ENCODE peak calls at places on chromosome 1, in ten cellular contexts. X, V, J, F, B, I, E, U, Q and R are unnamed samples.

GRCh38 chr1:117710710-117711109 is 104.9 kb downstream of the TENT5C start:
- DNase-seq in B (no peak), I (no peak), E (no peak), J (no peak), U (no peak), Q (no peak), X (no peak), V (no peak), F (no peak), R (no peak)

GRCh38 chr1:178189814-178190213 is 95.9 kb downstream of the RASAL2 start:
- DNase-seq in X (peak), J (no peak), E (no peak), Q (no peak), I (peak), U (no peak), F (no peak), B (no peak), V (no peak), R (peak)

GRCh38 chr1:18463063-18463462 is 17.7 kb upstream of the KLHDC7A start:
- DNase-seq in F (no peak), U (no peak), V (no peak), B (no peak), J (no peak), I (no peak), X (no peak), Q (no peak), E (no peak), R (no peak)

GRCh38 chr1:246067432-246068021 is 439.6 kb downstream of the SMYD3 start:
- DNase-seq in I (no peak), V (no peak), J (no peak), Q (no peak), F (no peak), E (no peak), B (no peak), X (peak), U (no peak), R (no peak)

GRCh38 chr1:31765041-31765467 is 914 bp upstream of the ADGRB2 start:
- DNase-seq in Q (no peak), X (no peak), U (no peak), I (no peak), B (no peak), E (no peak), V (no peak), F (no peak), J (no peak), R (no peak)

GRCh38 chr1:99266731-99267130 is 2.4 kb downstream of the PLPPR4 start:
- DNase-seq in X (peak), V (no peak), B (peak), E (no peak), I (no peak), F (no peak), J (no peak), Q (no peak), U (no peak), R (peak)

GRCh38 chr1:22531251-22531650 is 32.0 kb upstream of the EPHA8 start:
- DNase-seq in B (no peak), Q (no peak), I (no peak), V (no peak), F (no peak), J (no peak), X (no peak), U (no peak), E (no peak), R (no peak)

GRCh38 chr1:53246261-53247134 is 8.2 kb upstream of the MAGOH start:
- DNase-seq in U (no peak), E (no peak), F (no peak), X (peak), B (peak), Q (no peak), I (no peak), V (no peak), J (no peak), R (peak)

GRCh38 chr1:223258751-223259177 is 105.2 kb downstream of the SUSD4 start:
- DNase-seq in B (peak), X (peak), V (no peak), U (no peak), E (no peak), Q (no peak), I (no peak), J (no peak), F (no peak), R (peak)

GRCh38 chr1:225949041-225949440 is 8.0 kb upstream of the LEFTY2 start:
- DNase-seq in F (no peak), X (no peak), V (no peak), Q (no peak), B (no peak), I (no peak), U (no peak), E (no peak), J (no peak), R (no peak)

GRCh38 chr1:219924348-219924747 is 4.0 kb downstream of the SLC30A10 start:
- DNase-seq in B (no peak), F (no peak), E (no peak), V (no peak), I (no peak), U (no peak), X (no peak), J (peak), Q (no peak), R (no peak)

GRCh38 chr1:223248787-223249175 is 105.7 kb upstream of the TLR5 start:
- DNase-seq in Q (peak), E (peak), I (no peak), X (no peak), J (no peak), F (no peak), V (no peak), B (no peak), U (no peak), R (no peak)

GRCh38 chr1:118077331-118078055 is 107.5 kb downstream of the SPAG17 start:
- DNase-seq in U (no peak), Q (no peak), B (peak), I (no peak), X (peak), E (no peak), J (no peak), F (no peak), V (no peak), R (peak)

GRCh38 chr1:84365225-84366221 is 32.8 kb upstream of the DNASE2B start:
- DNase-seq in U (no peak), Q (no peak), E (no peak), X (peak), I (no peak), J (peak), F (peak), B (peak), V (no peak), R (peak)

GRCh38 chr1:21823980-21824702 is 12.1 kb downstream of the LDLRAD2 start:
- DNase-seq in I (peak), B (no peak), X (no peak), U (peak), E (no peak), V (no peak), F (no peak), Q (no peak), J (no peak), R (no peak)

GRCh38 chr1:3119748-3120524 is 50.9 kb downstream of the PRDM16 start:
- DNase-seq in E (no peak), X (no peak), U (no peak), F (no peak), V (no peak), I (no peak), B (no peak), Q (no peak), J (no peak), R (no peak)

GRCh38 chr1:115877511-115877910 is 36.6 kb upstream of the NHLH2 start:
- DNase-seq in J (no peak), Q (no peak), X (no peak), V (no peak), I (no peak), U (no peak), F (no peak), B (no peak), E (no peak), R (no peak)

GRCh38 chr1:159122005-159122621 is 45.5 kb upstream of the AIM2 start:
- DNase-seq in X (peak), J (no peak), F (no peak), Q (no peak), U (no peak), E (no peak), V (no peak), B (no peak), I (no peak), R (peak)

GRCh38 chr1:155174334-155175280 is 958 bp downstream of the TRIM46 start:
- DNase-seq in V (no peak), I (peak), E (peak), J (peak), B (no peak), Q (peak), U (no peak), X (peak), F (no peak), R (no peak)

GRCh38 chr1:40153073-40153770 is 8.0 kb upstream of the RLF start:
- DNase-seq in X (peak), V (no peak), Q (no peak), F (no peak), B (peak), I (no peak), J (no peak), U (no peak), E (peak), R (peak)

DNA sequence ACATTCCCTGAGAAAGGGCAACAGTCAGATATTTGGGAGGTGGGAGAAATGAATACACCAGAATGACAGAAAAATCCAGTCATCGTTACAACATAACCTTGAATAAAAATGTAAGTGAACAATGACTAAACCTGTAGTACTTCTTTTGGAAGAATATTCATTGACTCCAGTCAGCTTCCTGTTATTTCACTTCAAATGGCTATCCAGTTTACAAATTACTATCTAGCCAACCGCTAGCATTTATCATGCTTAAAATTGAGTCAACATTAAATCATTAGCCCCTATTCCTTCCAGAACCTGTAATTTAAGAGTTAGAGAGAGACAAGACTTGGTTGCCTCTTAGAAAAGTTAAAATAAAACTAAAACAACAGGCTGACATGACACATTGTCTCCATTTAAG is 33.6 kb downstream of the WLS start:
- DNase-seq in Q (no peak), X (no peak), I (no peak), J (no peak), F (no peak), V (no peak), B (no peak), U (no peak), E (no peak), R (no peak)
- H3K27ac ChIP-seq in Q (no peak), X (no peak), I (no peak), J (peak), F (no peak), V (peak), B (no peak), U (no peak), E (no peak), R (peak)

GRCh38 chr1:207821464-207822045 is 69.7 kb downstream of the CD46 start:
- DNase-seq in I (peak), Q (peak), V (no peak), E (no peak), U (no peak), X (no peak), J (no peak), F (no peak), B (no peak), R (no peak)

GRCh38 chr1:207822124-207822601 is 70.3 kb downstream of the CD46 start:
- DNase-seq in I (no peak), J (peak), Q (peak), U (no peak), B (no peak), X (no peak), E (no peak), F (no peak), V (no peak), R (no peak)

GRCh38 chr1:207822602-207823451 is 71.0 kb downstream of the CD46 start:
- DNase-seq in F (peak), Q (peak), B (no peak), U (peak), E (peak), V (peak), I (peak), J (peak), X (peak), R (no peak)

GRCh38 chr1:207818971-207819451 is 67.2 kb downstream of the CD46 start:
- DNase-seq in B (no peak), J (no peak), F (no peak), X (peak), U (no peak), I (no peak), E (no peak), Q (peak), V (no peak), R (peak)

GRCh38 chr1:207820568-207821463 is 69.0 kb downstream of the CD46 start:
- DNase-seq in V (no peak), J (no peak), U (no peak), B (no peak), F (no peak), Q (no peak), E (no peak), I (no peak), X (no peak), R (no peak)
- H3K4me3 ChIP-seq in V (peak), J (peak), U (peak), B (no peak), F (peak), Q (peak), E (peak), I (peak), X (no peak), R (no peak)

GRCh38 chr1:201646623-201647022 is 107.7 kb downstream of the NAV1 start:
- DNase-seq in Q (no peak), J (no peak), X (no peak), B (no peak), F (no peak), V (no peak), E (no peak), I (no peak), U (no peak), R (no peak)

GRCh38 chr1:201648911-201649775 is 110.2 kb downstream of the NAV1 start:
- DNase-seq in E (no peak), U (no peak), J (peak), Q (no peak), F (no peak), I (peak), V (peak), X (peak), B (no peak), R (no peak)

GRCh38 chr1:201647094-201647493 is 108.2 kb downstream of the NAV1 start:
- DNase-seq in B (no peak), X (peak), V (no peak), E (no peak), U (no peak), F (no peak), J (no peak), I (no peak), Q (no peak), R (no peak)

GRCh38 chr1:201648066-201648910 is 109.4 kb downstream of the NAV1 start:
- DNase-seq in X (peak), U (peak), B (no peak), J (peak), Q (no peak), E (no peak), F (peak), I (peak), V (peak), R (peak)

DNA sequence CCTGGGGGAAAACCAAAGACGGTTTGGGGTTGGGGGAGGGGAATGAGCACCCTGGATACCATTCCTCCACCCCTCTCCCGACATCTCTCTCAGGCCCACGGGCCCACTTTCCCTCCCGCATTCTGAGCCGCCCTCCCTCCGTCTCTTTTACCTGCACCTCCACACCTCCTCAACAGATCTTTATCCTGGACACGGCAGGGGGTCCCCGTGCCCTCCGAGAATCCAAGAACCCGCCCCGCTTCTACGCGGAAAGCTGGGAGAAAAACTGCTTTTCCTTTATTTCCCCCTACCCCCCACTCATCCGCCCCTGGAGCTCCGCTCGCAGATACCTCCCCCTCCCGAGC is 108.8 kb downstream of the NAV1 start:
- DNase-seq in E (no peak), U (no peak), I (no peak), B (no peak), J (no peak), Q (no peak), F (no peak), X (no peak), V (no peak), R (no peak)
- H3K27ac ChIP-seq in E (no peak), U (peak), I (peak), B (peak), J (peak), Q (peak), F (no peak), X (no peak), V (peak), R (peak)

GRCh38 chr1:35642472-35642955 is 1.2 kb upstream of the PSMB2 start:
- DNase-seq in X (no peak), Q (no peak), U (no peak), F (no peak), E (no peak), I (no peak), J (peak), B (no peak), V (no peak), R (peak)

GRCh38 chr1:35644204-35644603 is 2.9 kb upstream of the PSMB2 start:
- DNase-seq in F (no peak), E (no peak), J (no peak), X (no peak), V (no peak), U (no peak), I (no peak), B (no peak), Q (no peak), R (no peak)

GRCh38 chr1:35637401-35637809 is 3.9 kb downstream of the PSMB2 start:
- DNase-seq in I (no peak), X (peak), J (no peak), Q (no peak), F (no peak), V (no peak), U (no peak), E (peak), B (no peak), R (no peak)

GRCh38 chr1:35641233-35641866 is at the start of gene PSMB2:
- DNase-seq in U (peak), J (peak), B (peak), F (peak), E (peak), Q (peak), I (peak), X (peak), V (peak), R (peak)

DNA sequence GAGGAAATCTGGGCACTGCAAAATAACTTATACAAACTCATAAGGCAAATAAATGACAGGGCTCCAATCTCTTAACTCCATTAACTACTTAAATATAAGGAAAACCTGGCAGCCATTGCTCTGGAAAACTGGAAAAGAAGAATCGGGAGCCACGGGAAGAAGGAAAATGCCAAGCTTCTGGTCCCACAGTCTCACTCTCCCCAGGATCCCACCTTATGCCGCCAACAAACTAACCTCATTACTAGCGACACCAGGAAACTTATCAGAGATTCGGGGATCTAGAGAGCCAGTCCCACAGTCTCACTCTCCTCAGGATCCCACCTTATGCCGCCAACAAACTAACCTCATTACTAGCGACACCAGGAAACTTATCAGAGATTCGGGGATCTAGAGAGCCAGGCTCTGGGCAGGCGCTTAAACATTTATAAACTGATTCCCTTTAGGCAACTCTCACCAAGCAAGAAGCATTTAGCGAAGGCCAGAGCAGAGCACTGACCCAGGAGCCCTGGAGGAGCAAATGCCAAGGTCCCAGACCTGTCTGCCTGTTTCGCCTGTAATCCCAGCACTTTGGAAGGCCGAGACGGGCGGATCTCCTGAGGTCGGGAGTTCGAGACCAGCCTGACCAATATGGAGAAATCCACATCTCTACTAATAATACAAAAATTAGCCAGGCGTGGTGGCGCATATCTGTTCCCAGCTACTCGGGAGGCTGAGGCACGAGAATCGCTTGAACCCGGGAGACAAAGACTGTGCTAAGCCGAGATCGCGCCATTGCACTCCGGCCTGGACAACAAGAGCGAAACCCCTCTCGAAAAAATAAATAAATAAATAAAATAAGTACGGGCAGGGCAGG is 720 bp downstream of the PSMB2 start:
- DNase-seq in I (no peak), B (no peak), Q (no peak), J (no peak), U (no peak), E (peak), X (no peak), F (no peak), V (no peak), R (no peak)
- H3K4me3 ChIP-seq in I (peak), B (peak), Q (peak), J (peak), U (peak), E (peak), X (peak), F (peak), V (peak), R (peak)

GRCh38 chr1:8604041-8604942 is 213.1 kb downstream of the RERE start:
- DNase-seq in U (no peak), F (no peak), I (no peak), V (no peak), B (no peak), J (no peak), X (peak), E (no peak), Q (no peak), R (no peak)

GRCh38 chr1:8600336-8600735 is 217.1 kb downstream of the RERE start:
- DNase-seq in U (no peak), I (no peak), J (no peak), B (no peak), X (no peak), Q (no peak), E (no peak), V (no peak), F (no peak), R (no peak)

GRCh38 chr1:8599813-8600212 is 217.6 kb downstream of the RERE start:
- DNase-seq in B (no peak), Q (no peak), E (no peak), U (no peak), X (no peak), J (peak), F (no peak), I (no peak), V (no peak), R (no peak)

GRCh38 chr1:8603220-8603616 is 214.2 kb downstream of the RERE start:
- DNase-seq in U (no peak), J (no peak), I (no peak), F (no peak), X (peak), B (no peak), E (no peak), V (no peak), Q (no peak), R (no peak)

DNA sequence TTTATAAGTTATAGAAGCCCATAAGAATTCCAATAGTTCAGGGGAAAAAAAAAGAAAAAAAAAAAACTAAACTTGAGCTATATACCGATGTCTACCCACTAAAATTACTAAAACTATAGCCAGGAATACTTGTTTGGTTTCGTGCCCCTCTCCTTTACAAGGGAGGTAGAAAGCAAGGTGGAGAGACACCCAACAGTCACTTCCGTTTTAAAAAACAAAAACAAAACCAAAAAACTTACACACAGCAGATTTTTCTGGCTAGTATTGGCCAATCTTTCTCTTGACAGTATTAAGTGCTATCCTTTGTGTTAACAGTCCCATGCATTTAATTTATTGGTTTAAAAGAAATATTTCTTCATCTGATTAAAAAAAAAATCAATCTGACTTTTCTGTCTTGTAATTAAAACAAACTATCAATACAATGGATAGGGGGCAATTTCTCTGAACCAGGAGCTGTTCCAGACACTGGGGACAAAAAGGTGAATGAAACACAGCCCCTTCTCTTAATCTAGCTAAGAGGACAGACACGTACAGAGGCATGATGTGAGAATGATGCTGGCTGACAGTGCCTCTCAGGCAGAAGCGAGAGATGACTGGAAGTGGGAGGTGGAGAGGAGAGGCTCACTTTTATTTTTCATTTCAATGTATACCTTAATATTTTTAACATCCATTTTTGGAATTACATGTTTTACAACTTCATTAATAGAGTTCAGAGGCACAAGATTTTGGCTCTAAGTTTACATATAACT is 214.8 kb downstream of the RERE start:
- DNase-seq in X (no peak), B (no peak), V (no peak), J (no peak), U (no peak), I (peak), Q (no peak), F (no peak), E (no peak), R (no peak)
- H3K27ac ChIP-seq in X (no peak), B (no peak), V (no peak), J (no peak), U (no peak), I (no peak), Q (no peak), F (no peak), E (no peak), R (no peak)